ENCODE peak calls at places on chromosome 17, in four cellular contexts. S is CD8-positive, alpha-beta T cell; V is fibroblast of lung; H is fibroblast of villous mesenchyme. Z is an unnamed sample.

GRCh38 chr17:45108051-45108450 is 24.3 kb downstream of the PLCD3 start:
- DNase-seq in H (no peak), V (no peak), S (no peak), Z (no peak)

GRCh38 chr17:66547170-66547865 is 244.9 kb downstream of the PRKCA start:
- DNase-seq in H (no peak), S (no peak), V (no peak), Z (no peak)

GRCh38 chr17:65902165-65902564 is 289.8 kb downstream of the CEP112 start:
- DNase-seq in H (no peak), V (no peak), S (no peak), Z (no peak)

GRCh38 chr17:67290994-67291362 is 46.0 kb upstream of the HELZ start:
- DNase-seq in H (no peak), S (no peak), V (no peak), Z (peak)

GRCh38 chr17:40318835-40319332 is 9.9 kb downstream of the RARA start:
- DNase-seq in V (no peak), S (peak), H (no peak), Z (no peak)

GRCh38 chr17:63911657-63912100 is 621 bp upstream of the CSHL1 start:
- DNase-seq in H (no peak), S (peak), V (peak), Z (peak)

GRCh38 chr17:48773245-48773644 is 43.8 kb downstream of the TTLL6 start:
- DNase-seq in V (no peak), S (no peak), H (no peak), Z (no peak)

GRCh38 chr17:58311429-58311894 is 17.1 kb downstream of the TSPOAP1 start:
- DNase-seq in V (no peak), S (no peak), H (no peak), Z (no peak)

GRCh38 chr17:82105882-82106696 is 8.1 kb upstream of the FASN start:
- DNase-seq in S (peak), V (peak), H (peak), Z (peak)

GRCh38 chr17:80817321-80817845 is 174.3 kb upstream of the CHMP6 start:
- DNase-seq in V (no peak), S (no peak), H (no peak), Z (no peak)

GRCh38 chr17:45149037-45149668 is 878 bp downstream of the HEXIM1 start:
- DNase-seq in V (peak), H (peak), S (peak), Z (peak)

GRCh38 chr17:386145-386876 is 33.7 kb upstream of the RPH3AL start:
- DNase-seq in V (no peak), H (no peak), S (peak), Z (peak)

GRCh38 chr17:81097134-81097942 is 62.4 kb downstream of the BAIAP2 start:
- DNase-seq in S (peak), V (peak), H (peak), Z (peak)

GRCh38 chr17:9226794-9227135 is 205.5 kb downstream of the NTN1 start:
- DNase-seq in S (no peak), V (no peak), H (no peak), Z (no peak)

GRCh38 chr17:77770331-77771105 is 188.0 kb upstream of the TNRC6C start:
- DNase-seq in V (no peak), H (peak), S (no peak), Z (peak)

GRCh38 chr17:41800601-41801373 is 11.0 kb downstream of the P3H4 start:
- DNase-seq in V (peak), H (peak), S (no peak), Z (peak)

GRCh38 chr17:77697480-77698400 is 260.8 kb upstream of the TNRC6C start:
- DNase-seq in V (no peak), S (no peak), H (no peak), Z (no peak)

GRCh38 chr17:48037036-48037881 is at the start of gene COPZ2:
- DNase-seq in S (peak), H (peak), V (peak), Z (peak)

GRCh38 chr17:50689956-50690886 is 17.5 kb downstream of the ANKRD40 start:
- DNase-seq in H (peak), V (peak), S (no peak), Z (no peak)

GRCh38 chr17:160336-160735 is 21.1 kb downstream of the DOC2B start:
- DNase-seq in S (no peak), H (no peak), V (no peak), Z (no peak)

GRCh38 chr17:73747221-73748002 is 103.2 kb upstream of the SDK2 start:
- DNase-seq in V (no peak), S (no peak), H (no peak), Z (no peak)

GRCh38 chr17:14557482-14557881 is 256.6 kb downstream of the HS3ST3B1 start:
- DNase-seq in S (no peak), V (no peak), H (no peak), Z (no peak)

GRCh38 chr17:33039874-33040273 is 48.2 kb downstream of the SPACA3 start:
- DNase-seq in H (peak), V (peak), S (no peak), Z (peak)

GRCh38 chr17:50355701-50356341 is 9.9 kb downstream of the XYLT2 start:
- DNase-seq in S (no peak), V (no peak), H (no peak), Z (no peak)

GRCh38 chr17:17749921-17750320 is 68.7 kb downstream of the RAI1 start:
- DNase-seq in V (peak), S (peak), H (peak), Z (peak)

GRCh38 chr17:71963341-71963740 is 157.5 kb upstream of the SOX9 start:
- DNase-seq in V (no peak), H (no peak), S (no peak), Z (no peak)

GRCh38 chr17:65371702-65372101 is 189.7 kb downstream of the AXIN2 start:
- DNase-seq in V (no peak), H (no peak), S (no peak), Z (no peak)

GRCh38 chr17:67476787-67477335 is 99.8 kb downstream of the PITPNC1 start:
- DNase-seq in H (no peak), V (no peak), S (no peak), Z (no peak)

GRCh38 chr17:1231456-1231855 is 38.8 kb upstream of the BHLHA9 start:
- DNase-seq in S (no peak), H (peak), V (no peak), Z (no peak)

GRCh38 chr17:491086-492014 is 138.7 kb upstream of the RPH3AL start:
- DNase-seq in V (peak), S (peak), H (peak), Z (peak)

GRCh38 chr17:61579382-61579781 is 11.6 kb downstream of the NACA2 start:
- DNase-seq in H (no peak), V (no peak), S (no peak), Z (no peak)

GRCh38 chr17:63452979-63453551 is 7.0 kb upstream of the CYB561 start:
- DNase-seq in H (no peak), V (no peak), S (no peak), Z (no peak)

GRCh38 chr17:59365383-59365981 is 34.0 kb downstream of the YPEL2 start:
- DNase-seq in S (peak), H (peak), V (no peak), Z (no peak)

GRCh38 chr17:15965510-15965909 is 20.6 kb downstream of the ADORA2B start:
- DNase-seq in V (no peak), S (no peak), H (no peak), Z (no peak)

GRCh38 chr17:8187517-8188407 is 2.2 kb downstream of the BORCS6 start:
- DNase-seq in S (peak), H (peak), V (peak), Z (peak)

GRCh38 chr17:6492892-6493674 is 48.8 kb downstream of the PIMREG start:
- DNase-seq in S (no peak), H (no peak), V (no peak), Z (no peak)

GRCh38 chr17:41907633-41908539 is 10.9 kb downstream of the ACLY start:
- DNase-seq in H (peak), V (peak), S (no peak), Z (no peak)

GRCh38 chr17:61484174-61484573 is 32.0 kb downstream of the TBX4 start:
- DNase-seq in S (no peak), H (no peak), V (no peak), Z (no peak)

DNA sequence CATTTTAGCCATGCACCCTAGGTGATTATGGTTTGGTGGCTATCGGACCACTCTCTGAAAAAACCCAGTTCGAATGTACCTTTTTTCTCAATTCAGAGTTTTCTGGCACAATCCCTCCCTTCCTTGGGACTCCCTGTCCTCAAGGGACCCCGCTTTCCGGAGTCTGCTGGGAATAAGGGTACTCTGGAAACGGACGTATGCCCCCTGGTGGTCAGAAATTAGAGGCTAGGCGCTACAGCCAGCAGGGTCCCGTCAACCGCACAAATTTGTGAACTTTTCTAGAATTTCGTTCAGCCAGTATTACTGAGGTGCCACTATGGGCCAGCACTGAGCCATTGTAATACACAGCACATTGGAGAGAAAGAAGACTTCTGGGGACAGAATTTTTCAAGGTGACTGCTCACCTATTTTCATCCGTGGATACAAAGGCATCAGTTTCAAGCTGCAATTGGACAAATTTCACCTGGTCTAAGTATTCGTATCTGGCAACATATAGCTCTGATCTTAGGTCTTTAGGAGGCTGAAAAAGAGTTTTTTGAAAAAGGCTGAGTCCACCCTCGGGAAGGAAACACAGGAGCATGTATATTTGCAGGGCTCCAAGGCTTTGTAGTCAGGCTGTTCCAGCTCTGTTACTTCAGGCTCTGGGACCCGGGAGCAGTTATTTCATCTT is 27.1 kb upstream of the CRYBA1 start:
- DNase-seq in S (peak), V (peak), H (peak), Z (peak)
- TF ChIP-seq CTCF in S (peak), V (peak), H (peak), Z (peak)

GRCh38 chr17:79713391-79713790 is 17.4 kb upstream of the ENPP7 start:
- DNase-seq in H (no peak), S (no peak), V (no peak), Z (no peak)
- H3K4me3 ChIP-seq in H (no peak), S (no peak), V (no peak), Z (no peak)

GRCh38 chr17:36534881-36535668 is at the start of gene PIGW:
- DNase-seq in V (peak), S (peak), H (peak), Z (peak)

GRCh38 chr17:36529121-36529520 is 5.5 kb downstream of the MYO19 start:
- DNase-seq in H (peak), S (no peak), V (peak), Z (no peak)

GRCh38 chr17:36532435-36532975 is 2.2 kb downstream of the MYO19 start:
- DNase-seq in H (no peak), S (no peak), V (no peak), Z (no peak)

GRCh38 chr17:36535669-36536081 is 888 bp downstream of the PIGW start:
- DNase-seq in S (no peak), V (no peak), H (peak), Z (no peak)

DNA sequence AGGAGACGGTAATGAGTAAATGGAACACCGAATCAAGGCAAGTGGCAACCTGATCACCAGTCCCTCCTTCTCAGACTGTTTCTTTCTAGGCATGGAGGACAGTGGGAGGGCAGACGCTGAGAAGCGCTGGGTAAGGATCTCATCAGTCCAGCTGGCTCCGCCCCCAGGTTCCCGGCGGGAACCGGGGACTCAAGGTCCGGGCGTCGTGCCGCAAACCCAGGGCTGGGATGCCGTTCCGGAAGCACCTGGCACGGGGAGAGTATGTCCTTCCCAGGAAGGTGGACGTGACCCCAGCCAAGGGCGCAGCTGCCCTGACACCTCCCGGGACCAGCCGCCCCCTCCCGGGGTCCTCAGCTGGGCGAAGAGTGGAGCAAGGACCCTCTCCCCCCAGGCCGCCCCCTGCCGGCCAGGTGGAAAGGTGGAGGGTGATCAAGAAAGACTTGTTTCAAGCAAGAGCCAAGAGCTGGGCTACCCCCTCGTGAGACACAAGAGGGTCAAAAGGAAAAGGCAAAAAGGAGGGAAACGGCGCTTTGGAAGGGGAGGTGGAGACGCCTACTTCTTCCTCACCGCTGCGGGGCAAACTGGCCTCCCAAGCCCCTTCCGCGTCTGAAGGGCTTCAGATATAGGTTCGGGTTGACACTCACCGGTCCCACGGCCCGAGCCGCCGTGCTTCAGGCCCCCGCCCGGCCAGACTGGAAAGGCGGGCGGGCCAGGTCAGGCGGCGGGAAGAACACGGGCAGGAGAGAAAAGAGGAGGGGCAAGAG is at the start of gene MYO19:
- DNase-seq in S (peak), H (peak), V (peak), Z (peak)
- TF ChIP-seq CTCF in S (peak), H (peak), V (peak), Z (peak)

DNA sequence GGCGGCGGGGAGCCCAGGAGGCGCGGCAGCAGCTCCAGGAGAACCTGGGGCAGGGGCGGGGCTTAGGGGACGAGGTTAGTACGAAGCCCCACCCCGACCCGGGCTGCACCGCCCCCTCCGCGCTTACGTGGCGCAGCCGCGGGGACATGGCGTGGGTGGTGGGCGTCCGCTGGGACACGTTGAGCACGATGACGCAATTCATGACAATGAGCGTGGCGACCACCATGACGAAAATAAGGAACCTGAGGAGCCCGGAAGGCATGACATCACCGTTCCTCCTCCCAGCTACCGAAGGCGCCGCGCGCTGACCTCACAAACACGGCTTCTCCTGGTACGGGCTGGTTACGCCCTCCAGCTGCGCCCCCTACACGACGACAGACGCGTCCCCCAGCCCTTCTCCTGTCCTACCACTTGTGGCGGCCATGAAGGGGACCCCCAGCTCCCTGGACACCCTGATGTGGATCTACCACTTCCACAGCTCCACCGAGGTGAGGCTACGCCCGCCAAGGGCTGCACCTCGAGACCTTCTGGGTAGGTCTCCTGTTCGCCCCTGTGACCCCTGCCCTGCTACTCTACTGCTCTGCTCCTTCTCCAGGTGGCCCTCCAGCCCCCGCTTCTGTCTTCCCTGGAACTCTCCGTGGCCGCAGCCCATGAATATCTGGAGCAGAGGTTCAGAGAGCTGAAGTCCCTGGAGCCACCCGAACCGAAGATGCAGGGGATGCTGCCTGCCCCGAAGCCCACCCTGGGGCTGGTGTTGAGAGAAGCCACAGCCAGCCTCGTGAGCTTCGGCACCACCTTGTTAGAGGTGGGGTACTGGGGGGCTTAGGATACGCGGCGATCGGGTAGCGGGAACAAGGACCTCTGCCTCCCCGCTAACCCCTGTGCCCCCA is at the start of gene C17orf107:
- DNase-seq in S (peak), H (peak), V (peak), Z (peak)
- H3K4me3 ChIP-seq in S (peak), H (peak), V (peak), Z (peak)

GRCh38 chr17:78925234-78925633 is at the start of gene TIMP2:
- DNase-seq in S (peak), H (peak), V (peak), Z (peak)
- TF ChIP-seq CTCF in S (peak), H (peak), V (no peak), Z (peak)

GRCh38 chr17:31595666-31596381 is 204.3 kb downstream of the RAB11FIP4 start:
- DNase-seq in S (no peak), H (no peak), V (no peak), Z (no peak)
- H3K4me3 ChIP-seq in S (no peak), H (no peak), V (no peak), Z (no peak)

GRCh38 chr17:68600123-68600880 is 865 bp downstream of the FAM20A start:
- DNase-seq in H (no peak), V (no peak), S (no peak), Z (no peak)
- TF ChIP-seq CTCF in H (peak), V (peak), S (no peak), Z (peak)

DNA sequence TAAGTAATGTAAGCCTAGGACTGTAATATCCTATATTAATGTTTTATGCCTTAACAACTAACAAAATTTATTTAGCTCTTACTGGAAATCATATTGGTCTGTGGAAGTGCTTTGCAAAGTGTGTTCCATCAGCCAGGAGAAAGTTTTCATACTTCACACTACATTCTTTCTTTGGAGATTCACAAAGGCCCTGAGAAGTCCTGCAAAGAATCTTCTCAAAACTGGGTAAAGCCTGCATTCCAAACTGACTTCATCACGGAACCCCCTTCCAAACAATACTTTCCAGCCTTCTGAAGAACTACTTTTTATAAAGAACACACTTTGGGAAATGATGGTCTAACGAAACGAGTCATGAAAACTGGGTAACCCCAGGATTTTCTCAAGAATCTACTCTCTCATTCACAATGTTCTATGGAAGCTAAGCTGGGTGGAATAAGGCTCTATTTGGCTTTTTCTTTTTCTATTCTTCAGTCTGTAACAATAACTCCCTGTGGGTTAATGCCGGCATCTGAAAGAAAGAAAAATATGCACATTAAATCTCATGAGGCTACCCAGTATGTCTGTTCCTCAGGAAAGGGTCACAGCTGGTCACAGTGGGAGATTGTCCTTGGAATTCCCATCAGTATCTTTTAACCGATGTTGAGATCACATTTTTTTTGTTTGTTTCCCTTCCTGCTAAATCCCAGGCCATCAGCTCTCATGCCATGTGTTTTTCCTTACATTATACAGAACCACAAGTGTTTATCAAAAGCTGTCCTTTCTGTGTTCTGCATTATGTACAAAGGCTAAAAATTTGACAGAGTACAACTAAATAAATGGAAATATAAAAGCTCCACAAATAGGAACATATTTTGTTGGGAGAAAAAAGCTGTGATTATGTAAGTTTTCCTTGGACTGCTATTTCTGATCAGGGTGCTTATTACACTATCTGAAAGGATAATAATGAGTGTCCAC is 12.8 kb upstream of the AKAP1 start:
- DNase-seq in S (no peak), V (no peak), H (peak), Z (no peak)
- H3K4me3 ChIP-seq in S (no peak), V (no peak), H (no peak), Z (no peak)

Z was measured in cardiac fibroblast.